ENCODE peak calls at places on chromosomes 7 and 10, in seven cellular contexts. One of them, this sample, is unnamed.

GRCh38 chr10:89853796-89854195 is 152.4 kb downstream of the KIF20B start:
- DNase-seq in psoas muscle: no peak
- DNase-seq in CD4-positive, alpha-beta memory T cell: no peak
- DNase-seq in GM23338: peak; percentile 87
- DNase-seq in transverse colon: no peak
- DNase-seq in heart left ventricle: no peak
- DNase-seq in mesendoderm: peak; percentile 67
- DNase-seq in this sample: no peak

GRCh38 chr7:134480730-134481129 is 21.8 kb upstream of the AKR1B1 start:
- DNase-seq in psoas muscle: no peak
- DNase-seq in CD4-positive, alpha-beta memory T cell: no peak
- DNase-seq in GM23338: peak; percentile 54
- DNase-seq in transverse colon: no peak
- DNase-seq in heart left ventricle: no peak
- DNase-seq in mesendoderm: peak; percentile 94
- DNase-seq in this sample: peak; percentile 78

GRCh38 chr10:114519756-114520288 is 115.5 kb upstream of the AFAP1L2 start:
- DNase-seq in psoas muscle: no peak
- DNase-seq in CD4-positive, alpha-beta memory T cell: no peak
- DNase-seq in GM23338: no peak
- DNase-seq in transverse colon: peak; percentile 37
- DNase-seq in heart left ventricle: no peak
- DNase-seq in mesendoderm: no peak
- DNase-seq in this sample: peak; percentile 18

GRCh38 chr7:28954936-28955335 is 3.2 kb downstream of the TRIL start:
- DNase-seq in psoas muscle: no peak
- DNase-seq in CD4-positive, alpha-beta memory T cell: no peak
- DNase-seq in GM23338: peak; percentile 39
- DNase-seq in transverse colon: no peak
- DNase-seq in heart left ventricle: no peak
- DNase-seq in mesendoderm: no peak
- DNase-seq in this sample: no peak

GRCh38 chr10:59175538-59176240 is 754 bp upstream of the PHYHIPL start:
- DNase-seq in psoas muscle: peak; percentile 32
- DNase-seq in CD4-positive, alpha-beta memory T cell: no peak
- DNase-seq in GM23338: peak; percentile 27
- DNase-seq in transverse colon: no peak
- DNase-seq in heart left ventricle: no peak
- DNase-seq in mesendoderm: peak; percentile 3
- DNase-seq in this sample: no peak

GRCh38 chr7:157684157-157684595 is 347.4 kb downstream of the DNAJB6 start:
- DNase-seq in psoas muscle: no peak
- DNase-seq in CD4-positive, alpha-beta memory T cell: no peak
- DNase-seq in GM23338: peak; percentile 75
- DNase-seq in transverse colon: no peak
- DNase-seq in heart left ventricle: no peak
- DNase-seq in mesendoderm: peak; percentile 80
- DNase-seq in this sample: no peak

GRCh38 chr7:43757073-43757720 is 1.3 kb upstream of the BLVRA start:
- DNase-seq in psoas muscle: no peak
- DNase-seq in CD4-positive, alpha-beta memory T cell: no peak
- DNase-seq in GM23338: no peak
- DNase-seq in transverse colon: no peak
- DNase-seq in heart left ventricle: no peak
- DNase-seq in mesendoderm: no peak
- DNase-seq in this sample: no peak

GRCh38 chr7:99224263-99224947 is 16.5 kb upstream of the KPNA7 start:
- DNase-seq in psoas muscle: no peak
- DNase-seq in CD4-positive, alpha-beta memory T cell: no peak
- DNase-seq in GM23338: no peak
- DNase-seq in transverse colon: peak; percentile 42
- DNase-seq in heart left ventricle: no peak
- DNase-seq in mesendoderm: peak; percentile 32
- DNase-seq in this sample: peak; percentile 95

GRCh38 chr7:101891936-101892640 is 74.7 kb downstream of the CUX1 start:
- DNase-seq in psoas muscle: no peak
- DNase-seq in CD4-positive, alpha-beta memory T cell: no peak
- DNase-seq in GM23338: no peak
- DNase-seq in transverse colon: no peak
- DNase-seq in heart left ventricle: no peak
- DNase-seq in mesendoderm: no peak
- DNase-seq in this sample: no peak

GRCh38 chr10:100184426-100185219 is 1.2 kb downstream of the ERLIN1 start:
- DNase-seq in psoas muscle: no peak
- DNase-seq in CD4-positive, alpha-beta memory T cell: no peak
- DNase-seq in GM23338: peak; percentile 19
- DNase-seq in transverse colon: no peak
- DNase-seq in heart left ventricle: no peak
- DNase-seq in mesendoderm: peak; percentile 38
- DNase-seq in this sample: peak; percentile 44

GRCh38 chr10:95233377-95234034 is 39.5 kb downstream of the ACSM6 start:
- DNase-seq in psoas muscle: no peak
- DNase-seq in CD4-positive, alpha-beta memory T cell: no peak
- DNase-seq in GM23338: no peak
- DNase-seq in transverse colon: no peak
- DNase-seq in heart left ventricle: no peak
- DNase-seq in mesendoderm: no peak
- DNase-seq in this sample: no peak

GRCh38 chr10:34907743-34908425 is 92.8 kb upstream of the PARD3 start:
- DNase-seq in psoas muscle: no peak
- DNase-seq in CD4-positive, alpha-beta memory T cell: no peak
- DNase-seq in GM23338: no peak
- DNase-seq in transverse colon: no peak
- DNase-seq in heart left ventricle: no peak
- DNase-seq in mesendoderm: no peak
- DNase-seq in this sample: no peak

GRCh38 chr10:81872206-81872605 is 2.8 kb upstream of the NRG3 start:
- DNase-seq in psoas muscle: no peak
- DNase-seq in CD4-positive, alpha-beta memory T cell: no peak
- DNase-seq in GM23338: no peak
- DNase-seq in transverse colon: no peak
- DNase-seq in heart left ventricle: no peak
- DNase-seq in mesendoderm: no peak
- DNase-seq in this sample: no peak

GRCh38 chr10:60314306-60314940 is 75.3 kb downstream of the ANK3 start:
- DNase-seq in psoas muscle: no peak
- DNase-seq in CD4-positive, alpha-beta memory T cell: no peak
- DNase-seq in GM23338: no peak
- DNase-seq in transverse colon: no peak
- DNase-seq in heart left ventricle: no peak
- DNase-seq in mesendoderm: no peak
- DNase-seq in this sample: peak; percentile 82

GRCh38 chr7:81484266-81484665 is 285.6 kb downstream of the HGF start:
- DNase-seq in psoas muscle: peak; percentile 56
- DNase-seq in CD4-positive, alpha-beta memory T cell: no peak
- DNase-seq in GM23338: peak; percentile 71
- DNase-seq in transverse colon: no peak
- DNase-seq in heart left ventricle: peak; percentile 72
- DNase-seq in mesendoderm: peak; percentile 94
- DNase-seq in this sample: no peak

GRCh38 chr10:3068201-3068967 is 1.0 kb downstream of the PFKP start:
- DNase-seq in psoas muscle: peak; percentile 76
- DNase-seq in CD4-positive, alpha-beta memory T cell: peak; percentile 56
- DNase-seq in GM23338: peak; percentile 68
- DNase-seq in transverse colon: peak; percentile 66
- DNase-seq in heart left ventricle: peak; percentile 71
- DNase-seq in mesendoderm: peak; percentile 72
- DNase-seq in this sample: peak; percentile 29

GRCh38 chr10:96840841-96841518 is 8.9 kb downstream of the LCOR start:
- DNase-seq in psoas muscle: no peak
- DNase-seq in CD4-positive, alpha-beta memory T cell: no peak
- DNase-seq in GM23338: no peak
- DNase-seq in transverse colon: no peak
- DNase-seq in heart left ventricle: no peak
- DNase-seq in mesendoderm: peak; percentile 77
- DNase-seq in this sample: peak; percentile 82

GRCh38 chr10:113518415-113518814 is 34.4 kb upstream of the HABP2 start:
- DNase-seq in psoas muscle: no peak
- DNase-seq in CD4-positive, alpha-beta memory T cell: no peak
- DNase-seq in GM23338: no peak
- DNase-seq in transverse colon: no peak
- DNase-seq in heart left ventricle: no peak
- DNase-seq in mesendoderm: no peak
- DNase-seq in this sample: no peak

GRCh38 chr10:93751832-93752231 is 5.9 kb upstream of the LGI1 start:
- DNase-seq in psoas muscle: no peak
- DNase-seq in CD4-positive, alpha-beta memory T cell: peak; percentile 9
- DNase-seq in GM23338: peak; percentile 72
- DNase-seq in transverse colon: peak; percentile 17
- DNase-seq in heart left ventricle: no peak
- DNase-seq in mesendoderm: peak; percentile 73
- DNase-seq in this sample: peak; percentile 22

GRCh38 chr10:44581996-44582395 is 197.1 kb upstream of the CXCL12 start:
- DNase-seq in psoas muscle: no peak
- DNase-seq in CD4-positive, alpha-beta memory T cell: no peak
- DNase-seq in GM23338: no peak
- DNase-seq in transverse colon: no peak
- DNase-seq in heart left ventricle: no peak
- DNase-seq in mesendoderm: no peak
- DNase-seq in this sample: no peak

GRCh38 chr7:10648289-10648688 is 325.4 kb upstream of the PHF14 start:
- DNase-seq in psoas muscle: no peak
- DNase-seq in CD4-positive, alpha-beta memory T cell: no peak
- DNase-seq in GM23338: no peak
- DNase-seq in transverse colon: no peak
- DNase-seq in heart left ventricle: no peak
- DNase-seq in mesendoderm: no peak
- DNase-seq in this sample: no peak

GRCh38 chr10:62056660-62057059 is 155.2 kb downstream of the ARID5B start:
- DNase-seq in psoas muscle: no peak
- DNase-seq in CD4-positive, alpha-beta memory T cell: no peak
- DNase-seq in GM23338: no peak
- DNase-seq in transverse colon: no peak
- DNase-seq in heart left ventricle: no peak
- DNase-seq in mesendoderm: no peak
- DNase-seq in this sample: peak; percentile 70
- H3K4me1 ChIP-seq in psoas muscle: peaks cover 72% of the 10 kb centered on the region
- H3K4me1 ChIP-seq in CD4-positive, alpha-beta memory T cell: peaks cover 100% of the 10 kb centered on the region
- H3K4me1 ChIP-seq in GM23338: peaks cover 10% of the 10 kb centered on the region
- H3K4me1 ChIP-seq in transverse colon: peaks cover 62% of the 10 kb centered on the region
- H3K4me1 ChIP-seq in heart left ventricle: peaks cover 96% of the 10 kb centered on the region
- H3K4me1 ChIP-seq in mesendoderm: no peaks in the 10 kb centered on the region
- H3K4me1 ChIP-seq in this sample: peaks cover 15% of the 10 kb centered on the region

DNA sequence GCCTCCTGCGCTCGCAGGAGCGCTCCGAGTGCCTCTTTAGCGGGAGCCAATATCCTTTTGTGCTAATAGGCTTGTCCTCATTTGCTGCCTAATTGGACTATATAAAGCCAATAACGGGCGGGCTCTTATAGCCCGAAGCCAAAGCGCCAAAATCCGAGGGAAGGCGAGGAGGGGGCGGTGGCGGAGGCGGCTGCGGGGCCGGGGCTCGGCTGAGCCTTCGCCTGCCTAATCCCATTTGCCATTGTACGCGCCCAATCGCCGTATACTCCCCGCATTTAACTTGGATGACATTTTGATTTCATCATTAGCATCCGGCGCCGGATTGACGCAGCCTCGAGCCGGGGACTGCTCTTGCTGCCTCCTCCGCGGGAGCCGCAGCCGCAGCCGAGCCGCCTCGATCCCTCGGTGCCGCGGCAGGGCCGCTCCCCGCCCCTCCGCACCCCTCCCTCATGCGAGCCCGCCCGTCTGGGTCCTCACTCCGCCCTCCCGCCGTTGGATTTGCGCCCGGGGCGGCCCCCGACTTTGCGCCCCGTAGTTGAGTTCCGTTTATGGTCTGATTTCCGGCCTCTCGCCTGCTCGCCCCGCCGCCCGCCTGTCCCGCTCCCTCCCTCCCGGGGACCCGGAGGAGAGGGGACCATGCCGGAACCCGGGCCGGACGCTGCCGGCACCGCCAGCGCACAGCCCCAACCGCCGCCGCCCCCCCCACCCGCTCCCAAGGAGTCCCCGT is at the start of gene HMX3:
- DNase-seq in psoas muscle: no peak
- DNase-seq in CD4-positive, alpha-beta memory T cell: peak; percentile 53
- DNase-seq in GM23338: peak; percentile 85
- DNase-seq in transverse colon: no peak
- DNase-seq in heart left ventricle: no peak
- DNase-seq in mesendoderm: peak; percentile 73
- DNase-seq in this sample: no peak
- H3K27me3 ChIP-seq in psoas muscle: peaks cover 100% of the 10 kb centered on the region
- H3K27me3 ChIP-seq in CD4-positive, alpha-beta memory T cell: peaks cover 60% of the 10 kb centered on the region
- H3K27me3 ChIP-seq in GM23338: peaks cover 100% of the 10 kb centered on the region
- H3K27me3 ChIP-seq in transverse colon: peaks cover 100% of the 10 kb centered on the region
- H3K27me3 ChIP-seq in heart left ventricle: peaks cover 96% of the 10 kb centered on the region
- H3K27me3 ChIP-seq in mesendoderm: peaks cover 51% of the 10 kb centered on the region
- H3K27me3 ChIP-seq in this sample: peaks cover 60% of the 10 kb centered on the region

GRCh38 chr10:88409824-88410223 is 173.3 kb downstream of the RNLS start:
- DNase-seq in psoas muscle: no peak
- DNase-seq in CD4-positive, alpha-beta memory T cell: no peak
- DNase-seq in GM23338: no peak
- DNase-seq in transverse colon: no peak
- DNase-seq in heart left ventricle: no peak
- DNase-seq in mesendoderm: no peak
- DNase-seq in this sample: no peak

GRCh38 chr10:88411772-88412349 is 171.3 kb downstream of the RNLS start:
- DNase-seq in psoas muscle: no peak
- DNase-seq in CD4-positive, alpha-beta memory T cell: no peak
- DNase-seq in GM23338: no peak
- DNase-seq in transverse colon: no peak
- DNase-seq in heart left ventricle: no peak
- DNase-seq in mesendoderm: no peak
- DNase-seq in this sample: no peak

GRCh38 chr10:88404133-88404532 is 179.0 kb downstream of the RNLS start:
- DNase-seq in psoas muscle: no peak
- DNase-seq in CD4-positive, alpha-beta memory T cell: no peak
- DNase-seq in GM23338: no peak
- DNase-seq in transverse colon: no peak
- DNase-seq in heart left ventricle: no peak
- DNase-seq in mesendoderm: no peak
- DNase-seq in this sample: no peak

GRCh38 chr10:88409236-88409635 is 173.9 kb downstream of the RNLS start:
- DNase-seq in psoas muscle: no peak
- DNase-seq in CD4-positive, alpha-beta memory T cell: no peak
- DNase-seq in GM23338: no peak
- DNase-seq in transverse colon: no peak
- DNase-seq in heart left ventricle: no peak
- DNase-seq in mesendoderm: no peak
- DNase-seq in this sample: no peak

DNA sequence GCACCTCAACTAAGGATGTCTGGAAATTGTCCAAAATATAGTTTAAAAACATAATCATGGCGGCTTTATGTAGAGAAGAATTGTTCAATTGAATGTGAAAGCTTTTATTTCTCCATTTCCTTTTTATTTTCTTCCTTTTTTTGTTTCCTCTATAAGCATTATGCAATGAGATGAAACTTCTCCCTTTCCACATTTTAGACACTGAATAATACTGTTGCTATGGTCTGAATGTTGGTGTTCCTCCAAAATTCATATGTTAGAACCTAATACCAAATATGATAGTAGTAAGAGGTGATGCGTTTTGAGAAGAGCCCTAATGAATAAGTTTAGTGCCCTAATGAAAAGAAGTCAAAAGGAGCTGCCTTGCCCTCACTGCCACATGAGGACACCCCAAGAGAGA is 175.0 kb downstream of the RNLS start:
- DNase-seq in psoas muscle: no peak
- DNase-seq in CD4-positive, alpha-beta memory T cell: no peak
- DNase-seq in GM23338: no peak
- DNase-seq in transverse colon: no peak
- DNase-seq in heart left ventricle: no peak
- DNase-seq in mesendoderm: no peak
- DNase-seq in this sample: no peak
- H3K4me1 ChIP-seq in psoas muscle: peaks cover 5% of the 10 kb centered on the region
- H3K4me1 ChIP-seq in CD4-positive, alpha-beta memory T cell: no peaks in the 10 kb centered on the region
- H3K4me1 ChIP-seq in GM23338: no peaks in the 10 kb centered on the region
- H3K4me1 ChIP-seq in transverse colon: no peaks in the 10 kb centered on the region
- H3K4me1 ChIP-seq in heart left ventricle: no peaks in the 10 kb centered on the region
- H3K4me1 ChIP-seq in mesendoderm: no peaks in the 10 kb centered on the region
- H3K4me1 ChIP-seq in this sample: no peaks in the 10 kb centered on the region

GRCh38 chr10:77818378-77818777 is 108.2 kb downstream of the DLG5 start:
- DNase-seq in psoas muscle: peak; percentile 2
- DNase-seq in CD4-positive, alpha-beta memory T cell: no peak
- DNase-seq in GM23338: no peak
- DNase-seq in transverse colon: no peak
- DNase-seq in heart left ventricle: no peak
- DNase-seq in mesendoderm: no peak
- DNase-seq in this sample: no peak
- H3K27me3 ChIP-seq in psoas muscle: no peaks in the 10 kb centered on the region
- H3K27me3 ChIP-seq in CD4-positive, alpha-beta memory T cell: no peaks in the 10 kb centered on the region
- H3K27me3 ChIP-seq in GM23338: no peaks in the 10 kb centered on the region
- H3K27me3 ChIP-seq in transverse colon: no peaks in the 10 kb centered on the region
- H3K27me3 ChIP-seq in heart left ventricle: no peaks in the 10 kb centered on the region
- H3K27me3 ChIP-seq in mesendoderm: no peaks in the 10 kb centered on the region
- H3K27me3 ChIP-seq in this sample: no peaks in the 10 kb centered on the region

This sample was measured in PC-3.